ENCODE peak calls at places on chromosome 1, in five cellular contexts. I is HepG2, R is SK-N-SH, W is ascending aorta, V is thoracic aorta. Y is an unnamed sample.
A peak's percentile ranks its signal among the peaks of the same experiment; 100 is the strongest.

GRCh38 chr1:158689110-158689509 is 2.6 kb upstream of the SPTA1 start:
- DNase-seq in I (no peak), R (no peak), W (no peak), V (no peak), Y (no peak)

GRCh38 chr1:241465673-241466072 is 53.9 kb downstream of the FH start:
- DNase-seq in I (no peak), R (no peak), W (no peak), V (no peak), Y (no peak)

GRCh38 chr1:42282867-42283583 is 52.0 kb downstream of the FOXJ3 start:
- DNase-seq in I (no peak), R (no peak), W (no peak), V (no peak), Y (no peak)

GRCh38 chr1:210883821-210884220 is 250.1 kb downstream of the KCNH1 start:
- DNase-seq in I (no peak), R (no peak), W (no peak), V (no peak), Y (no peak)

GRCh38 chr1:242019018-242019417 is 20.1 kb upstream of the MAP1LC3C start:
- DNase-seq in I (no peak), R (no peak), W (no peak), V (no peak), Y (no peak)

GRCh38 chr1:98661544-98662353 is at the start of gene SNX7:
- DNase-seq in I (peak; percentile 71), R (peak; percentile 97), W (peak; percentile 90), V (peak; percentile 30), Y (no peak)

GRCh38 chr1:225882699-225883615 is 777 bp upstream of the TMEM63A start:
- DNase-seq in I (peak; percentile 15), R (peak; percentile 84), W (peak; percentile 78), V (no peak), Y (peak; percentile 54)

GRCh38 chr1:869499-870244 is 54.1 kb upstream of the SAMD11 start:
- DNase-seq in I (peak; percentile 9), R (peak; percentile 90), W (peak; percentile 77), V (no peak), Y (peak; percentile 81)

GRCh38 chr1:17874665-17875064 is 119.5 kb downstream of the ACTL8 start:
- DNase-seq in I (no peak), R (no peak), W (no peak), V (no peak), Y (no peak)

GRCh38 chr1:201530741-201531521 is 8.0 kb upstream of the NAV1 start:
- DNase-seq in I (peak; percentile 43), R (peak; percentile 89), W (peak; percentile 95), V (no peak), Y (no peak)

GRCh38 chr1:11301593-11301992 is 28.6 kb downstream of the UBIAD1 start:
- DNase-seq in I (no peak), R (peak; percentile 91), W (no peak), V (no peak), Y (no peak)

GRCh38 chr1:154427173-154428139 is 22.3 kb downstream of the IL6R start:
- DNase-seq in I (peak; percentile 56), R (no peak), W (no peak), V (no peak), Y (no peak)
- H3K9me3 ChIP-seq in I (no peaks in the 10 kb centered on the region), R (no peaks in the 10 kb centered on the region), W (no peaks in the 10 kb centered on the region), V (no peaks in the 10 kb centered on the region), Y (no peaks in the 10 kb centered on the region)

DNA sequence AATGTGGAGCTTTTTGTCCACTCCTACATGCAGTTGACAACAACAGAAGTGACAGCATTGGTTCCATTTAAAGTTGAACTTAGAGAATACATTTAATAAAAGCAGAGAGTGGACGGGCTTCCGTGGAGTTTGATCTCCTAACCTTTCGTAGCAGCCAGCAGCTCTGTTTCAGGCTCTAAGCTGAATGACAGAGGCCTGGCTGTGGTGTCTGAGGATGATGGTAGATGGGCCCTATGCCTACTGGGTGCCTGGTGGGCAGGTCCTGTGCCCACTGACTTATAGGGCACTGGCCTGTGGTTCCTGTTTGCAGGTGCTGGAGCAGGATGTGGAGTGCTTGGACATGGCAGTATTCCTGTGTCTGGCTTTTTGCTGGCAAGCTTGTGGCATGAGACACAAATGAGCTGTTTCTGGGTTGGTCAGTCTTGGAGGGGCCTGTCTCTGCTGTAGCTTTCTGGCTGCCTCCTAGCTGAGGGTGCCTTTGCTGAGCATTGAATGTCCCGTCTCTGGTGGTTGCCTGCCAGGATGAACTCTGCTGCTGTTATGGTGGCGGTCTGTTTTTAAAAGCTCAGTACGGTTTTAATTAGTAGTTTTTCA is 54.6 kb downstream of the PRDM2 start:
- DNase-seq in I (no peak), R (peak; percentile 27), W (no peak), V (no peak), Y (no peak)
- H3K4me1 ChIP-seq in I (peaks cover 35% of the 10 kb centered on the region), R (peaks cover 19% of the 10 kb centered on the region), W (peaks cover 5% of the 10 kb centered on the region), V (peaks cover 70% of the 10 kb centered on the region), Y (peaks cover 85% of the 10 kb centered on the region)

DNA sequence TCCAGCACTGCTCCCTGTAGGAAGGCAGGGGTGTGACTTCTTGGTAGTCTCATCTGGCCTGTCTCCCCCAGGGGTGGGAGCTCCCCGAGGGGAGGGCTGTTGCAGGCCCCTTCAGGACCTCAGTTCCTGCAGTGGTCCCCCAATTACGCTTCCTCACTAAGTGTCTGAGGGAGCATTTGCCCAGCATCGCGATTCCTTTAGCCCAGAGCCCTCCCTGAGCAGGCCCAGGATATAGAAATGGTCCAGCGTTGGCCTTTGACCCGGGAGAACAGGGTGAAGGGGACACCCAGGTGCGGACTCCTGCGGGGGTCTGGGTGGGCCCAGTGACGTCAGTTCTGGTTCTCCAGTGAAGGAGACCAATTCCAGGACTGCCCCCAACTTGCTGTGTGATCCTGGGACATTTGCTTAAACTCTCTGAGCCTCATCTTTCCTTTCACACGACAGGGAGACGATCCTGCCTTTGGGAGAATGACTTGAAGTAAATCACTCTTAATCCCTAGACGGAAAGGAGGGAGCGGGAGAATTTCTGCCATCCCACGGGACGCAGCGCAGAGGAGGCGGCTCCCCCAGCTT is 32.6 kb upstream of the BTG2 start:
- DNase-seq in I (no peak), R (no peak), W (no peak), V (no peak), Y (no peak)
- H3K4me3 ChIP-seq in I (no peak overlapping the region), R (no peak overlapping the region), W (no peak overlapping the region), V (peak overlapping the region; percentile 34), Y (peak overlapping the region; percentile 17)

GRCh38 chr1:2966940-2967725 is 54.1 kb upstream of the ACTRT2 start:
- DNase-seq in I (no peak), R (no peak), W (no peak), V (no peak), Y (no peak)
- H3K9me3 ChIP-seq in I (no peaks in the 10 kb centered on the region), R (no peaks in the 10 kb centered on the region), W (no peaks in the 10 kb centered on the region), V (no peaks in the 10 kb centered on the region), Y (no peaks in the 10 kb centered on the region)

GRCh38 chr1:26493905-26494304 is 21.7 kb downstream of the HMGN2 start:
- DNase-seq in I (no peak), R (no peak), W (no peak), V (no peak), Y (no peak)

GRCh38 chr1:26490155-26490554 is 17.9 kb downstream of the HMGN2 start:
- DNase-seq in I (no peak), R (no peak), W (no peak), V (no peak), Y (no peak)

GRCh38 chr1:26498894-26499293 is 26.7 kb downstream of the HMGN2 start:
- DNase-seq in I (no peak), R (no peak), W (no peak), V (no peak), Y (no peak)

GRCh38 chr1:26496881-26497280 is 24.6 kb downstream of the HMGN2 start:
- DNase-seq in I (no peak), R (no peak), W (no peak), V (no peak), Y (no peak)

GRCh38 chr1:26493267-26493666 is 21.0 kb downstream of the HMGN2 start:
- DNase-seq in I (no peak), R (no peak), W (no peak), V (no peak), Y (no peak)
- H3K4me1 ChIP-seq in I (peaks cover 12% of the 10 kb centered on the region), R (no peaks in the 10 kb centered on the region), W (no peaks in the 10 kb centered on the region), V (no peaks in the 10 kb centered on the region), Y (no peaks in the 10 kb centered on the region)

DNA sequence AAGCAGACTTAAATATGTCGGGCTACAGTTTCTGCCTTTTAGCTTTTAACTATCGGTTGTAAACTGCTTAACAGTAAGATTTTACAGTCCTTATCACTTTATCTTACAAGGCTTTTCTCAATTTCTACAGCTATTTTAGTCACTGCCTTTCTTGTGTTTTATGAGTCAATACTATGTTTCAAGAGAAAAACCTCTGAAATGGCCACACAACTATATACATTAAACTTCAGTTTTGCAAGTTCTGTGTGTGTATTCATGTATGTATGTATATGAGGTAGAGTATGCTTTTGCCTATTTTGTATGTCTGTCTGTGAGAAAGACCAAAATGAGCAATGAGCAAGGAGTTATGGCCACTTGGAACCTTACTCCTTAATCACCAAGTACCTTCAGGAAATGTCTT is 169.8 kb downstream of the SYT2 start:
- DNase-seq in I (no peak), R (no peak), W (no peak), V (no peak), Y (no peak)
- H3K4me3 ChIP-seq in I (no peak overlapping the region), R (no peak overlapping the region), W (peak overlapping the region; percentile 77), V (peak overlapping the region; percentile 72), Y (no peak overlapping the region)

Y was measured in CD8-positive, alpha-beta memory T cell.